ENCODE peak calls at places on chromosomes 5 and 9, in six cellular contexts. I is GM12878, Y is GM23338, D is K562, H is H1, S is HepG2. Z is an unnamed sample.

GRCh38 chr5:61311056-61311455 is 21.0 kb upstream of the ZSWIM6 start:
- DNase-seq in I (no peak), Y (peak), D (no peak), H (no peak), S (no peak), Z (peak)

GRCh38 chr9:89319015-89319905 is 960 bp downstream of the SECISBP2 start:
- DNase-seq in I (no peak), Y (no peak), D (no peak), H (no peak), S (no peak), Z (no peak)

GRCh38 chr5:50766462-50766861 is 100.0 kb downstream of the PARP8 start:
- DNase-seq in I (no peak), Y (no peak), D (no peak), H (no peak), S (no peak), Z (no peak)

GRCh38 chr5:36629729-36630128 is 23.3 kb downstream of the SLC1A3 start:
- DNase-seq in I (no peak), Y (no peak), D (no peak), H (no peak), S (no peak), Z (no peak)

GRCh38 chr5:472656-473343 is 29.8 kb downstream of the EXOC3 start:
- DNase-seq in I (no peak), Y (peak), D (peak), H (no peak), S (peak), Z (peak)

GRCh38 chr5:14183187-14183939 is 40.2 kb downstream of the TRIO start:
- DNase-seq in I (no peak), Y (no peak), D (no peak), H (no peak), S (no peak), Z (no peak)

GRCh38 chr9:81759680-81760215 is 70.4 kb upstream of the TLE1 start:
- DNase-seq in I (no peak), Y (no peak), D (no peak), H (no peak), S (peak), Z (no peak)

GRCh38 chr5:37786855-37787254 is 53.0 kb downstream of the GDNF start:
- DNase-seq in I (no peak), Y (no peak), D (no peak), H (no peak), S (no peak), Z (no peak)

GRCh38 chr9:135963338-135963737 is 2.2 kb upstream of the UBAC1 start:
- DNase-seq in I (no peak), Y (no peak), D (no peak), H (no peak), S (no peak), Z (no peak)

GRCh38 chr9:93138171-93138764 is 4.2 kb upstream of the NINJ1 start:
- DNase-seq in I (no peak), Y (no peak), D (no peak), H (no peak), S (no peak), Z (no peak)

GRCh38 chr9:116101516-116101915 is 52.1 kb upstream of the PAPPA start:
- DNase-seq in I (no peak), Y (no peak), D (no peak), H (no peak), S (no peak), Z (no peak)

GRCh38 chr5:42217791-42218190 is 205.4 kb upstream of the GHR start:
- DNase-seq in I (no peak), Y (no peak), D (no peak), H (no peak), S (no peak), Z (no peak)

GRCh38 chr5:34957857-34958690 is 28.7 kb downstream of the DNAJC21 start:
- DNase-seq in I (no peak), Y (peak), D (peak), H (no peak), S (peak), Z (no peak)

GRCh38 chr5:116480894-116481510 is 93.6 kb downstream of the SEMA6A start:
- DNase-seq in I (no peak), Y (no peak), D (no peak), H (no peak), S (no peak), Z (no peak)

GRCh38 chr5:116478461-116478860 is 96.2 kb downstream of the SEMA6A start:
- DNase-seq in I (no peak), Y (no peak), D (no peak), H (no peak), S (no peak), Z (no peak)

GRCh38 chr5:116479776-116480675 is 94.6 kb downstream of the SEMA6A start:
- DNase-seq in I (no peak), Y (no peak), D (no peak), H (no peak), S (no peak), Z (no peak)

GRCh38 chr5:116484645-116485044 is 90.0 kb downstream of the SEMA6A start:
- DNase-seq in I (no peak), Y (no peak), D (no peak), H (no peak), S (no peak), Z (no peak)

GRCh38 chr5:116482394-116482793 is 92.2 kb downstream of the SEMA6A start:
- DNase-seq in I (no peak), Y (no peak), D (no peak), H (no peak), S (no peak), Z (no peak)
- TF ChIP-seq CREB1 in I (no peak), Y (no peak), D (no peak), H (no peak), S (no peak), Z (no peak)

DNA sequence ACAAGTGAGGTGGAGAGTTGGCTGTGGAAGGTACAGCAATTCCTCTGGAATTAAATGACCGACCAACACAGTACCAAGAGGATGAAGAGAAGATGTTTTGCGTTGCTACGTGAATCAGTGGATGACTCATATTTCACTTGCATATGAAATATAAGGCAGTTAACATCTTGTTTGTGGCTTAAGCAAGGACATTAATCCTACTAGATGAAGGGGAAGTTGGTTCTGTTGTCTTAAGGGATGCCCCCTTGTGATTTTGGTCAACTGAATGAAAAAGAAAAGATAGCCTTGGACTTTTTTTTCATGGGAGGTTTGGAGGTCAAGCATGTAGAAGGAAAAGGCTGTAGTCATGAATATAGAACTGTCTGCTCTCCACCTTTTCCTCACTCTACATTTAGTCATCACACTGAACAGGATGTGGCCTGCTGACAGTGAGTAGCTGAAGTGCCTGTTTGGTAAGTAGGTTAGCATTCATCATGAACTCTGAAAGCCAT is 33.9 kb downstream of the VLDLR start:
- DNase-seq in I (no peak), Y (no peak), D (no peak), H (no peak), S (no peak), Z (no peak)
- TF ChIP-seq CREB1 in I (no peak), Y (no peak), D (no peak), H (no peak), S (no peak), Z (no peak)

DNA sequence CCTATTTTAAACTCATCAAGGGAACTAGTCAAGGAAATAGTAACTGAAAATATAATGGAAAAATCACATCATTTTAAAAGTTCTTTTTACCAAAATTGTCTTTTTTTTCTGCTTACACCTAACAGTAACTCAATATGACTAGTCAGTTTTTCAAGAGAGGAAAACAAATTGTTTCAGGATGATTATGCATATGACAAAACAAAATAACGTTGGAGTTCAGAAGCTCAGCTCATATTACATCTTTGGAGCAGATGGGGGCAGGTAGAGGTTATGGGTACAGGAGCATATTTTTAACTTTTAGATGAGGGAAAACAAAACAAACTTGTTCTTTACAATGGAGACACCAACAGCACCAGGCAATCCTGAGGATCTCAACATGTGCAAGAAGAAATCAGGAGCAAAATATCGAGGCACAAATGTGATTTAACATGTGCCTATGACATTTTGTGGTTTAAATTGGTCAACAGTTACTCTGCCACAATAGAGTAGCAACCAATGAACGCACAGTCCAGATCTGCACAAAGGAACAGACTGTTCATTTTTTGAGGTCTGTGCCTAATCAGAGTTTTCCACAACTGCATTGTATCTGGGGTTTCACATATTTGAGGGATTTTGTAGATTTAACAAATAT is 659.0 kb downstream of the ANXA1 start:
- DNase-seq in I (no peak), Y (no peak), D (no peak), H (no peak), S (no peak), Z (no peak)
- TF ChIP-seq CREB1 in I (no peak), Y (no peak), D (no peak), H (no peak), S (no peak), Z (no peak)

GRCh38 chr5:4580772-4581171 is 559.4 kb upstream of the ADAMTS16 start:
- DNase-seq in I (no peak), Y (no peak), D (no peak), H (no peak), S (no peak), Z (no peak)

GRCh38 chr5:4576161-4576748 is 563.9 kb upstream of the ADAMTS16 start:
- DNase-seq in I (no peak), Y (no peak), D (no peak), H (no peak), S (no peak), Z (no peak)

GRCh38 chr5:4581289-4581688 is 558.8 kb upstream of the ADAMTS16 start:
- DNase-seq in I (no peak), Y (no peak), D (no peak), H (no peak), S (no peak), Z (no peak)

GRCh38 chr5:4575608-4576007 is 564.5 kb upstream of the ADAMTS16 start:
- DNase-seq in I (no peak), Y (no peak), D (no peak), H (no peak), S (no peak), Z (no peak)

DNA sequence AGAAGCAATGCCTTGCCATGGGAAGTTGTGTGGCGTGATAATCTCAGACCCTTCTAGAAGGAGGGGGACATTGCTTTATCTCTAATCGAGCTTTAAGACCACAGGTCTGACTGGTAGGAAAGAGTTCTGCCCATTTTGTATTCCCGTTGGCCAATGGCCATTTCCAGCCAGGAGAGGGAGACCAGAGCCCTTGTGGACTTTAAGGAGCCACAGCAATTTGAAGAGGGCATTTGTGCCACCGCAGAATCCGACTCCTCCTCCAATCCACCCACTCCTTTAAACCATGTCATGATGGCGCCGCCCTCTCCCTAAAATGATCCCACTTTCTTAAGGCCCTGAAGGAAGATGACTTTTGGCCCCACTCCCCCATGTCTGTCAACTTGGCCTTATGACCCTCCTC is 560.5 kb upstream of the ADAMTS16 start:
- DNase-seq in I (no peak), Y (peak), D (no peak), H (no peak), S (no peak), Z (no peak)
- TF ChIP-seq CREB1 in I (no peak), Y (no peak), D (no peak), H (no peak), S (no peak), Z (no peak)

GRCh38 chr5:158429564-158429963 is 570.6 kb upstream of the CLINT1 start:
- DNase-seq in I (no peak), Y (no peak), D (no peak), H (no peak), S (no peak), Z (no peak)

GRCh38 chr5:158421329-158421728 is 562.4 kb upstream of the CLINT1 start:
- DNase-seq in I (no peak), Y (no peak), D (no peak), H (no peak), S (no peak), Z (no peak)

GRCh38 chr5:158422653-158423505 is 563.9 kb upstream of the CLINT1 start:
- DNase-seq in I (no peak), Y (no peak), D (no peak), H (no peak), S (no peak), Z (no peak)

GRCh38 chr5:158423623-158424200 is 564.8 kb upstream of the CLINT1 start:
- DNase-seq in I (no peak), Y (no peak), D (no peak), H (no peak), S (no peak), Z (no peak)
- TF ChIP-seq CREB1 in I (no peak), Y (no peak), D (no peak), H (no peak), S (no peak), Z (no peak)

GRCh38 chr9:69857131-69857530 is 36.5 kb downstream of the CFAP95 start:
- DNase-seq in I (no peak), Y (no peak), D (no peak), H (no peak), S (no peak), Z (no peak)
- TF ChIP-seq CREB1 in I (no peak), Y (no peak), D (no peak), H (no peak), S (no peak), Z (no peak)

DNA sequence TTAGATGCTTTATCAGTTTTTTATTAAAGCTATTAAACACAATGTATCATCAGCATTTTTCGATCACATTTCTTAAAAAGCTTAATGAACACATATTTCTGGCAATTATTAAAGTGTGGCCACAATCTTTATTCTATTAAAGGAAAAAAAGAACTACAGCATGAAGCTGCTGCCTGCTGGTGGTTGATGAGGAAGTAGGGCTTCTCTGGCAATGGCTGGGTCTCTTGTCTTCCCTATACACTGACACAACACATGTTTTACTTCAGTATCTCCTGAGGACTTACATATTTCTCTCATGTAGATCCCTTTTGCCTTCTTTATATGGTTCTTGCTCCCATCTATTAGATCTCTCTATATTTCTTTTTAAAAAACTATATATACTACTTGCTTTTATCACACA is 590.7 kb downstream of the RAB3C start:
- DNase-seq in I (no peak), Y (no peak), D (no peak), H (no peak), S (no peak), Z (no peak)
- TF ChIP-seq CREB1 in I (no peak), Y (no peak), D (no peak), H (no peak), S (no peak), Z (no peak)